ENCODE peak calls at places on chromosomes 11 and 22, in five cellular contexts. N is effector memory CD8-positive, alpha-beta T cell; D is G401; C is H9; B is stimulated activated CD8-positive, alpha-beta memory T cell treated with anti-CD3 and anti-CD28 coated beads, Interleukin-7, amount 100 ng/mL, for 1 hour. Q is an unnamed sample.

GRCh38 chr22:25564979-25565677 is 653 bp downstream of the GRK3 start:
- DNase-seq in N (no peak), D (peak; percentile 47), B (no peak), C (peak; percentile 81), Q (peak; percentile 77)

GRCh38 chr11:47055534-47055933 is 119.0 kb downstream of the CSTPP1 start:
- DNase-seq in D (no peak), B (no peak), N (no peak), C (no peak), Q (no peak)

GRCh38 chr22:50627452-50627913 is 469 bp downstream of the ARSA start:
- DNase-seq in N (no peak), C (peak; percentile 52), B (no peak), D (no peak), Q (no peak)

GRCh38 chr11:134139873-134140331 is 71.0 kb downstream of the JAM3 start:
- DNase-seq in C (peak; percentile 65), N (peak; percentile 43), D (peak; percentile 84), B (no peak), Q (peak; percentile 56)

GRCh38 chr11:6647282-6647679 is 8.3 kb downstream of the DCHS1 start:
- DNase-seq in N (no peak), D (no peak), B (no peak), C (no peak), Q (no peak)

GRCh38 chr11:34938621-34939020 is 22.2 kb downstream of the PDHX start:
- DNase-seq in B (no peak), C (no peak), D (peak; percentile 58), N (no peak), Q (no peak)

GRCh38 chr11:126375726-126376125 is 20.2 kb downstream of the ST3GAL4 start:
- DNase-seq in C (no peak), B (no peak), D (no peak), N (no peak), Q (no peak)

GRCh38 chr11:83070044-83070877 is 1.4 kb downstream of the RAB30 start:
- DNase-seq in C (peak; percentile 40), N (no peak), D (peak; percentile 35), B (no peak), Q (no peak)

GRCh38 chr11:61127991-61128390 is 25.7 kb downstream of the CD5 start:
- DNase-seq in N (no peak), C (no peak), D (no peak), B (no peak), Q (no peak)

GRCh38 chr11:62879150-62879549 is 1.5 kb upstream of the SLC3A2 start:
- DNase-seq in D (no peak), B (no peak), C (no peak), N (no peak), Q (no peak)

GRCh38 chr11:1876361-1877063 is 15.2 kb downstream of the PRR33 start:
- DNase-seq in D (no peak), N (no peak), B (no peak), C (peak; percentile 77), Q (no peak)

Q was measured in iPS DF 19.7.